ENCODE peak calls at places on chromosomes 5 and 9, in eight cellular contexts. Z, K, F, C, D, S, I and P are unnamed samples.

GRCh38 chr5:38404667-38405276 is 146.4 kb downstream of the EGFLAM start:
- DNase-seq in Z (no peak), K (no peak), F (no peak), C (no peak), D (no peak), S (peak; percentile 2), I (no peak), P (no peak)

GRCh38 chr9:117927354-117927753 is 223.2 kb downstream of the TLR4 start:
- DNase-seq in Z (no peak), K (no peak), F (no peak), C (no peak), D (no peak), S (no peak), I (no peak), P (no peak)

GRCh38 chr5:150562832-150563231 is 54.9 kb downstream of the NDST1 start:
- DNase-seq in Z (peak; percentile 50), K (no peak), F (peak; percentile 28), C (no peak), D (no peak), S (peak; percentile 56), I (no peak), P (no peak)

GRCh38 chr5:36982146-36982545 is 105.6 kb downstream of the NIPBL start:
- DNase-seq in Z (no peak), K (peak; percentile 2), F (peak; percentile 8), C (no peak), D (no peak), S (no peak), I (no peak), P (no peak)

GRCh38 chr5:178820001-178820400 is 39.8 kb upstream of the ZNF354B start:
- DNase-seq in Z (no peak), K (no peak), F (no peak), C (no peak), D (no peak), S (no peak), I (no peak), P (no peak)

GRCh38 chr9:83242066-83242465 is 179.1 kb upstream of the RASEF start:
- DNase-seq in Z (no peak), K (no peak), F (no peak), C (no peak), D (no peak), S (no peak), I (no peak), P (no peak)

GRCh38 chr9:114372971-114373591 is 14.7 kb downstream of the AKNA start:
- DNase-seq in Z (no peak), K (no peak), F (no peak), C (no peak), D (no peak), S (no peak), I (peak; percentile 63), P (peak; percentile 74)

GRCh38 chr5:9157020-9157419 is 388.9 kb downstream of the SEMA5A start:
- DNase-seq in Z (no peak), K (no peak), F (no peak), C (no peak), D (no peak), S (no peak), I (no peak), P (no peak)

GRCh38 chr9:129569506-129570449 is 51.1 kb downstream of the C9orf50 start:
- DNase-seq in Z (no peak), K (no peak), F (peak; percentile 50), C (no peak), D (no peak), S (peak; percentile 57), I (no peak), P (no peak)

GRCh38 chr5:101505891-101506570 is 602.9 kb upstream of the ST8SIA4 start:
- DNase-seq in Z (no peak), K (peak; percentile 2), F (no peak), C (no peak), D (no peak), S (no peak), I (no peak), P (no peak)

GRCh38 chr9:97272072-97272471 is 35.4 kb upstream of the CCDC180 start:
- DNase-seq in Z (no peak), K (no peak), F (no peak), C (no peak), D (no peak), S (no peak), I (no peak), P (no peak)

GRCh38 chr9:14043491-14043890 is 270.4 kb downstream of the NFIB start:
- DNase-seq in Z (no peak), K (no peak), F (no peak), C (no peak), D (no peak), S (no peak), I (no peak), P (no peak)

GRCh38 chr5:173010547-173011464 is 27.2 kb downstream of the ATP6V0E1 start:
- DNase-seq in Z (peak; percentile 72), K (peak; percentile 38), F (no peak), C (no peak), D (no peak), S (no peak), I (no peak), P (peak; percentile 69)

GRCh38 chr5:180330810-180331646 is 22.1 kb downstream of the GFPT2 start:
- DNase-seq in Z (peak; percentile 86), K (peak; percentile 95), F (peak; percentile 100), C (no peak), D (no peak), S (peak; percentile 33), I (no peak), P (no peak)

GRCh38 chr5:113224605-113225065 is 210.2 kb downstream of the TSSK1B start:
- DNase-seq in Z (no peak), K (no peak), F (no peak), C (no peak), D (no peak), S (no peak), I (no peak), P (no peak)

GRCh38 chr9:134544388-134545212 is 97.0 kb upstream of the COL5A1 start:
- DNase-seq in Z (peak; percentile 51), K (peak; percentile 86), F (peak; percentile 56), C (no peak), D (peak; percentile 30), S (peak; percentile 56), I (no peak), P (peak; percentile 80)

GRCh38 chr9:37146372-37146771 is 26.0 kb downstream of the ZCCHC7 start:
- DNase-seq in Z (no peak), K (no peak), F (no peak), C (no peak), D (no peak), S (peak; percentile 14), I (no peak), P (no peak)

GRCh38 chr5:84191296-84191695 is 193.4 kb downstream of the EDIL3 start:
- DNase-seq in Z (peak; percentile 20), K (no peak), F (no peak), C (peak; percentile 59), D (no peak), S (no peak), I (no peak), P (no peak)

GRCh38 chr5:135266975-135267374 is 132.1 kb downstream of the MACROH2A1 start:
- DNase-seq in Z (no peak), K (no peak), F (no peak), C (no peak), D (no peak), S (no peak), I (no peak), P (no peak)

GRCh38 chr5:150412319-150413175 is at the start of gene CD74:
- DNase-seq in Z (peak; percentile 78), K (peak; percentile 60), F (peak; percentile 64), C (no peak), D (peak; percentile 42), S (peak; percentile 86), I (peak; percentile 78), P (peak; percentile 93)